ENCODE peak calls at places on chromosomes 11 and 22, in nine cellular contexts. K is adrenal gland, B is GM12892, O is vagina, T is body of pancreas, Q is ovary, M is spleen, S is A549, V is esophagus muscularis mucosa. N is an unnamed sample.

GRCh38 chr22:27784099-27784446 is 17.5 kb downstream of the MN1 start:
- DNase-seq in K (no peak), B (no peak), O (no peak), T (no peak), Q (no peak), M (no peak), S (no peak), V (no peak), N (no peak)

GRCh38 chr11:33089776-33090175 is 50.4 kb downstream of the TCP11L1 start:
- DNase-seq in K (no peak), B (no peak), O (no peak), T (no peak), Q (no peak), M (no peak), S (no peak), V (no peak), N (no peak)

GRCh38 chr22:44437493-44438015 is 60.5 kb downstream of the RTL6 start:
- DNase-seq in K (no peak), B (no peak), O (no peak), T (no peak), Q (no peak), M (peak), S (no peak), V (no peak), N (no peak)

GRCh38 chr22:49780281-49780991 is 47.2 kb downstream of the BRD1 start:
- DNase-seq in K (no peak), B (no peak), O (no peak), T (no peak), Q (no peak), M (no peak), S (no peak), V (no peak), N (no peak)

GRCh38 chr22:26406118-26406517 is 22.9 kb upstream of the ASPHD2 start:
- DNase-seq in K (no peak), B (no peak), O (no peak), T (no peak), Q (no peak), M (no peak), S (no peak), V (no peak), N (no peak)

GRCh38 chr11:10651579-10652361 is 41.8 kb downstream of the IRAG1 start:
- DNase-seq in K (no peak), B (no peak), O (no peak), T (no peak), Q (no peak), M (no peak), S (no peak), V (no peak), N (no peak)

GRCh38 chr11:3146612-3147256 is 18.4 kb downstream of the OSBPL5 start:
- DNase-seq in K (no peak), B (no peak), O (no peak), T (no peak), Q (no peak), M (no peak), S (no peak), V (no peak), N (no peak)

GRCh38 chr11:114308689-114309089 is 12.5 kb downstream of the NNMT start:
- DNase-seq in K (no peak), B (no peak), O (no peak), T (no peak), Q (no peak), M (no peak), S (no peak), V (peak), N (no peak)

DNA sequence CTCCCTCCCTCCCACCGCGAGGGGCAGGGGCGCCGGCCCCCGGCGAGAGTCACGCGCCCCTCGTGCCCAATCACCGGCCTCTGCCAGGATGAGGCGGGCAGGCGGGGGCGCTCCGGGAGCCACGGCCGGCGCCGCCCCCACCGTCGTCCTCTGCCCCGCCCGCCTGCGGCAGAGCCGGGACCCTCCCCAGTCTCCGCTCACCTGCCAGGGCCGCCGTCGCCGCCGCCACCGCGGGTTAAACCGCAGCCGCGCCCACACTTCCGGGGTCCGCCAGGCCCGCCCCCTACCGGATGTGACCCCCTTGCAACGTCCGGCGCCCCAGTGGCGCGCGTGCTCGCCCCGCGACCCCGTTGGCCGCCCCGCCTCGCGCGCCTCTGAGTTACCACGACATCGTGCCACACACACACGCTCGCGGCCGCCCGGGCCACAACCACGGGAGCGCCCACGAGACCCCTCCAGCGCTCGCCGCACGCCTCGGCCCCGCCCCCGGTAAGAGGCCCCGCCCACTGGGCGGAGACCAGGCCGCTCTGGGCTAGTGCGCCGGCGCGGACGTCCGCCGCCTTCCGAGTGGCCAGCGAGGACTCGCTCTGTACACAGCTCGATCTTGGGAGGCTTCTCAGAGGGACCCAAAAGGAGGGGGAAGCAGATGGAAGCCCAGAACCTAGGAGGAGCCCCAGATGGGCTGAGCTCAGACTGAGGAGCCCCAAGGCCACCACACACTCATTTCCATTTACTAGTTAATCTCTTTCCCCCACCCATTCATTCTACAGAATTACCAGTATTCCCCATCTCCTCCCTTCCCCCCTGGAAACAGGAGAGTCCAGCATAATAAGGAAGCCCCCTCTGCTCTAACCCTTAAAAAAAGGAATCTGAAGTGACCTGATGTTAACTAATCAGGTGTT is at the start of gene VPS37C:
- DNase-seq in K (peak), B (peak), O (no peak), T (peak), Q (peak), M (peak), S (peak), V (peak), N (peak)
- TF ChIP-seq POLR2A in K (peak), B (peak), O (no peak), T (peak), Q (peak), M (peak), S (peak), V (no peak), N (peak)

DNA sequence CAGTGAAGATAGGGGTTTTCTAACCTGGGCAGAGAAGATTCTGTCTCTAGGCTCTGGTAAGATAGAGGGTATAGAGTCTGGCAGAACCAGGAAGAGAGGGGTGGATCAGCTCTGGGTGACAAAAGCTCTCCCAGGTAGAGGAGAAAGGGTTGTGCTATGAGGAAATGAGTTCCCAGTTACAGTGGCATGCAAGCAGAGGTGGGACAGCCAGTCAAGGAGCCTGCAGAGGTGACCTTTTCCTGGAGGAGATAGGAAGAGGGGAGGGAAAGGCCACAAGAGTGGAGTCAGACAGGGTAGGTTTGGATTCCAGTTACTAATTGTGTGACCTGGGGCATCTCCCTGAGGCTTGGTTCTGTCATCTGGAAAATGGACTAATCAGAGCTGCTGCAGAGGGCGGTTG is 3.4 kb upstream of the CAPN5 start:
- DNase-seq in K (no peak), B (no peak), O (no peak), T (no peak), Q (no peak), M (no peak), S (no peak), V (no peak), N (no peak)
- TF ChIP-seq POLR2A in K (no peak), B (no peak), O (no peak), T (no peak), Q (no peak), M (no peak), S (no peak), V (no peak), N (no peak)

DNA sequence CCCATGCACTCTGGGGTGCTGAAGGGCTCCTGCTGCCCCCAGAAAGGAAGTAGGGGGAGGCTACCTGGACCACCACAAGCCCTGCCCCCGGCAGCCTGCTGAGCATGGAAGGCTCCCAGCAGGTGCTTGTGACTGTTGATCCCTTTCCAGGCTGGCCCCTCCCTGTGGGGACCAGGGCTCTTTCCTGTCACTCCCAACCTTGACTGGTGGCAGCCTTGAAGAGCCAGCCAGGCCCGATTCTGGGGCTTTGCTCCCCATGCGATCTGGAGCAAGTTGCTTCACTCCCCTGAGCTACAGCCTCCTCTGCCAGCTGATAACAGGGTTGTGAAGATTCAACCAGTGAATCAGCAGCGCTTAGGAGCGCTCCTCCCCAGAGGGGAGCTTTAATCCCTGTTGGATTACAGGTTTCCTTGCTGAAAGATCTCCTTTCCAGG is 4.6 kb upstream of the CST6 start:
- DNase-seq in K (peak), B (no peak), O (no peak), T (no peak), Q (no peak), M (no peak), S (no peak), V (no peak), N (peak)
- TF ChIP-seq POLR2A in K (no peak), B (no peak), O (no peak), T (no peak), Q (no peak), M (no peak), S (no peak), V (no peak), N (no peak)

GRCh38 chr11:61345170-61345610 is 12.2 kb downstream of the TKFC start:
- DNase-seq in K (no peak), B (no peak), O (no peak), T (no peak), Q (peak), M (no peak), S (no peak), V (no peak), N (no peak)

GRCh38 chr11:61343792-61344745 is 11.0 kb downstream of the TKFC start:
- DNase-seq in K (no peak), B (no peak), O (no peak), T (no peak), Q (no peak), M (peak), S (no peak), V (no peak), N (no peak)

GRCh38 chr11:61347916-61348461 is 13.7 kb downstream of the CYB561A3 start:
- DNase-seq in K (peak), B (no peak), O (no peak), T (no peak), Q (no peak), M (peak), S (no peak), V (no peak), N (no peak)

GRCh38 chr11:61349189-61349751 is 12.4 kb downstream of the CYB561A3 start:
- DNase-seq in K (peak), B (no peak), O (no peak), T (no peak), Q (no peak), M (peak), S (no peak), V (no peak), N (no peak)

DNA sequence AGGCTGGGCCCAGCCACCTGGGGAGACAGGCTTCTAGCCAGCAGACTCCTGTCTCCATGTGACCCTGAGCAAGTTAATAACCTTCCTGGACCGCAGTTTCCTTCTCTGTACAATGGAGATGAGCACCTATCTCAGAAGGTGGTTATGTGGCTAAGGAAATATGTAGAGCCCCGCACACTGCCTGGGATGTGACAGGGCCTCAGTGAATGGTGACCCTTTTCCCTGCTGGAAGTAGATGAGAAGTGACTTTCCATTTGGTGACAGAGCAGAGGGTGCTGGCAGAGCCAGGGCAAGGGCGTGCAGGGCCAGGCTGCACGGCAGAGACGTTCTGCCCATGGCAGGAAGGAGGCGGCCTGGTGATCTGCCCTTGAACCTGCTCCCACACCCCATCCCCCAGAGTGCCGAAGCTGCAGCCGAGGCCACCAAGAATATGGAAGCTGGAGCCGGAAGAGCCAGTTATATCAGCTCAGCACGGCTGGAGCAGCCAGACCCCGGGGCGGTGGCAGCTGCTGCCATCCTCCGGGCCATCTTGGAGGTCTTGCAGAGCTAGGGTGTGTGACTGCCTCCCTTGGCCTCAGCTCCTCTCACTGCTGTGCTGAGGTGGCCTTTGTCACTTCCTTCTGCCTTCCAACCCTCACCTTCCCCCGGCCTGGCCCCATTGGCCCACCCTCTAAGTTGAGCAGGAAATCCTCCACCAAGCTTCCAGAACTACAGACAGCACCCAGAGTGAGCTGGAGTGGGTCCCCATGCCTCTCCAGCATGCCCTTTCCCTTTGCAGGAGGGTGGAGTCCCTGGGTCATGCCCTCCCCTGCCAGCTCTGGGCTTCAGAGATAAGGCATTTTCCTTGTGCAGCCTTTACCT is 13.2 kb downstream of the TKFC start:
- DNase-seq in K (peak), B (no peak), O (no peak), T (no peak), Q (no peak), M (peak), S (no peak), V (no peak), N (peak)
- TF ChIP-seq POLR2A in K (no peak), B (no peak), O (no peak), T (no peak), Q (no peak), M (no peak), S (no peak), V (no peak), N (no peak)

GRCh38 chr11:28110108-28110838 is 2.1 kb downstream of the METTL15 start:
- DNase-seq in K (peak), B (no peak), O (no peak), T (peak), Q (peak), M (peak), S (peak), V (peak), N (peak)
- TF ChIP-seq POLR2A in K (no peak), B (peak), O (no peak), T (no peak), Q (peak), M (no peak), S (peak), V (no peak), N (peak)

GRCh38 chr11:118791015-118791960 is at the start of gene DDX6:
- DNase-seq in K (peak), B (peak), O (no peak), T (peak), Q (peak), M (peak), S (peak), V (peak), N (peak)
- TF ChIP-seq POLR2A in K (peak), B (peak), O (peak), T (peak), Q (peak), M (peak), S (peak), V (peak), N (peak)

GRCh38 chr22:39283312-39284141 is 35.9 kb downstream of the RPL3 start:
- DNase-seq in K (peak), B (no peak), O (no peak), T (no peak), Q (no peak), M (peak), S (no peak), V (no peak), N (peak)
- TF ChIP-seq POLR2A in K (no peak), B (no peak), O (no peak), T (no peak), Q (no peak), M (no peak), S (no peak), V (no peak), N (no peak)